ENCODE peak calls at places on chromosomes 12 and 14, in six cellular contexts. One of them, this sample, is unnamed.

GRCh38 chr12:96204381-96204780 is 10.2 kb downstream of the ELK3 start:
- DNase-seq in ovary: no peak
- DNase-seq in transverse colon: no peak
- DNase-seq in sigmoid colon: no peak
- DNase-seq in spleen: no peak
- DNase-seq in stomach: no peak
- DNase-seq in this sample: no peak

GRCh38 chr14:89507926-89508460 is 91.0 kb upstream of the FOXN3 start:
- DNase-seq in spleen: peak
- DNase-seq in stomach: no peak
- DNase-seq in sigmoid colon: no peak
- DNase-seq in transverse colon: no peak
- DNase-seq in ovary: no peak
- DNase-seq in this sample: no peak

GRCh38 chr12:13234045-13234641 is 37.6 kb downstream of the EMP1 start:
- DNase-seq in spleen: no peak
- DNase-seq in transverse colon: peak
- DNase-seq in stomach: peak
- DNase-seq in ovary: no peak
- DNase-seq in sigmoid colon: no peak
- DNase-seq in this sample: peak

GRCh38 chr14:93683241-93683640 is 105.0 kb downstream of the PRIMA1 start:
- DNase-seq in ovary: no peak
- DNase-seq in spleen: no peak
- DNase-seq in stomach: no peak
- DNase-seq in sigmoid colon: no peak
- DNase-seq in transverse colon: no peak
- DNase-seq in this sample: no peak

GRCh38 chr12:131057211-131057721 is 103.6 kb downstream of the ADGRD1 start:
- DNase-seq in sigmoid colon: peak
- DNase-seq in spleen: no peak
- DNase-seq in ovary: no peak
- DNase-seq in stomach: peak
- DNase-seq in transverse colon: no peak
- DNase-seq in this sample: peak

GRCh38 chr12:88720785-88721650 is 140.7 kb upstream of the KITLG start:
- DNase-seq in stomach: no peak
- DNase-seq in transverse colon: no peak
- DNase-seq in spleen: no peak
- DNase-seq in ovary: no peak
- DNase-seq in sigmoid colon: no peak
- DNase-seq in this sample: no peak

GRCh38 chr12:27427824-27428223 is 18.7 kb upstream of the SMCO2 start:
- DNase-seq in spleen: no peak
- DNase-seq in sigmoid colon: no peak
- DNase-seq in transverse colon: no peak
- DNase-seq in ovary: no peak
- DNase-seq in stomach: no peak
- DNase-seq in this sample: no peak

GRCh38 chr12:93061414-93062099 is 132.5 kb upstream of the EEA1 start:
- DNase-seq in sigmoid colon: peak
- DNase-seq in transverse colon: no peak
- DNase-seq in ovary: peak
- DNase-seq in stomach: no peak
- DNase-seq in spleen: no peak
- DNase-seq in this sample: no peak

GRCh38 chr14:89630096-89630829 is 213.2 kb upstream of the FOXN3 start:
- DNase-seq in ovary: no peak
- DNase-seq in spleen: no peak
- DNase-seq in stomach: no peak
- DNase-seq in transverse colon: no peak
- DNase-seq in sigmoid colon: no peak
- DNase-seq in this sample: no peak

GRCh38 chr12:121048442-121048841 is 9.4 kb upstream of the OASL start:
- DNase-seq in transverse colon: no peak
- DNase-seq in spleen: no peak
- DNase-seq in ovary: no peak
- DNase-seq in sigmoid colon: no peak
- DNase-seq in stomach: no peak
- DNase-seq in this sample: no peak

GRCh38 chr12:31033146-31033545 is 40.5 kb upstream of the DDX11 start:
- DNase-seq in transverse colon: no peak
- DNase-seq in stomach: no peak
- DNase-seq in spleen: no peak
- DNase-seq in sigmoid colon: no peak
- DNase-seq in ovary: no peak
- DNase-seq in this sample: no peak

GRCh38 chr14:99164712-99165111 is 107.3 kb downstream of the BCL11B start:
- DNase-seq in stomach: peak
- DNase-seq in transverse colon: no peak
- DNase-seq in sigmoid colon: no peak
- DNase-seq in spleen: no peak
- DNase-seq in ovary: no peak
- DNase-seq in this sample: no peak

GRCh38 chr14:60981626-60982455 is 796 bp downstream of the SLC38A6 start:
- DNase-seq in stomach: no peak
- DNase-seq in ovary: no peak
- DNase-seq in transverse colon: no peak
- DNase-seq in sigmoid colon: no peak
- DNase-seq in spleen: no peak
- DNase-seq in this sample: no peak

GRCh38 chr12:102869571-102869970 is 47.5 kb downstream of the PAH start:
- DNase-seq in sigmoid colon: no peak
- DNase-seq in stomach: no peak
- DNase-seq in transverse colon: no peak
- DNase-seq in ovary: no peak
- DNase-seq in spleen: no peak
- DNase-seq in this sample: peak

GRCh38 chr12:46547421-46548340 is 175.1 kb upstream of the SLC38A2 start:
- DNase-seq in transverse colon: no peak
- DNase-seq in ovary: no peak
- DNase-seq in stomach: no peak
- DNase-seq in sigmoid colon: no peak
- DNase-seq in spleen: no peak
- DNase-seq in this sample: no peak

GRCh38 chr14:50045039-50045711 is 71.2 kb downstream of the VCPKMT start:
- DNase-seq in ovary: peak
- DNase-seq in sigmoid colon: peak
- DNase-seq in transverse colon: peak
- DNase-seq in stomach: peak
- DNase-seq in spleen: peak
- DNase-seq in this sample: peak

GRCh38 chr12:41224066-41224465 is 35.9 kb downstream of the PDZRN4 start:
- DNase-seq in spleen: no peak
- DNase-seq in ovary: no peak
- DNase-seq in transverse colon: no peak
- DNase-seq in stomach: no peak
- DNase-seq in sigmoid colon: no peak
- DNase-seq in this sample: no peak

GRCh38 chr14:58633831-58634230 is 3.9 kb upstream of the DACT1 start:
- DNase-seq in ovary: no peak
- DNase-seq in spleen: no peak
- DNase-seq in stomach: no peak
- DNase-seq in transverse colon: no peak
- DNase-seq in sigmoid colon: no peak
- DNase-seq in this sample: no peak

GRCh38 chr14:51825926-51826325 is 34.5 kb upstream of the GNG2 start:
- DNase-seq in ovary: no peak
- DNase-seq in transverse colon: no peak
- DNase-seq in spleen: no peak
- DNase-seq in stomach: no peak
- DNase-seq in sigmoid colon: no peak
- DNase-seq in this sample: no peak

GRCh38 chr14:73502017-73502619 is 11.4 kb downstream of the RIOX1 start:
- DNase-seq in sigmoid colon: no peak
- DNase-seq in stomach: no peak
- DNase-seq in spleen: no peak
- DNase-seq in transverse colon: no peak
- DNase-seq in ovary: no peak
- DNase-seq in this sample: no peak

GRCh38 chr12:92362785-92363184 is 217.1 kb upstream of the BTG1 start:
- DNase-seq in sigmoid colon: no peak
- DNase-seq in transverse colon: no peak
- DNase-seq in stomach: no peak
- DNase-seq in ovary: no peak
- DNase-seq in spleen: no peak
- DNase-seq in this sample: no peak

DNA sequence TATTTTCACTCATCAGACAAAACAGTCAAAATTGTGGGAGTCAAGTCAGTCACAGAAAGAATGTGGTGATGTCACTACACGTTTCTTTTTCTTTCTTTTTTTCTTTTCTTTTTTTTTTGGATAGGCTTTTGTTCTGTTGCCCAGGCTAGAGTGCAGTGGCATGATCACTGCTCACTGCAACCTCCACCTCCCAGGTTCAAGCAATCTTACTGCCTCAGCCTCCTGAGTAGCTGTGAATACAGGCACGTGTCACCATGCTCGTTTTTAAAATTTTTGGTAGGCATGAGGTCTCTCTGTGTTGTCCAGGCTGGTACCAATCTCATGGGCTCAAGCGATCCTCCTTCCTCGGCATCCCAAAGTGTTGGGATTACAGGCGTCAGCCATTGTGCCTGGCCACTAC is 2.3 kb downstream of the CLECL1 start:
- DNase-seq in stomach: no peak
- DNase-seq in sigmoid colon: no peak
- DNase-seq in ovary: no peak
- DNase-seq in spleen: no peak
- DNase-seq in transverse colon: no peak
- DNase-seq in this sample: no peak
- H3K27ac ChIP-seq in stomach: peak
- H3K27ac ChIP-seq in sigmoid colon: no peak
- H3K27ac ChIP-seq in ovary: no peak
- H3K27ac ChIP-seq in spleen: peak
- H3K27ac ChIP-seq in transverse colon: peak
- H3K27ac ChIP-seq in this sample: no peak

GRCh38 chr14:91116913-91117588 is 3.2 kb downstream of the DGLUCY start:
- DNase-seq in sigmoid colon: no peak
- DNase-seq in stomach: no peak
- DNase-seq in transverse colon: no peak
- DNase-seq in ovary: no peak
- DNase-seq in spleen: no peak
- DNase-seq in this sample: no peak

GRCh38 chr14:91115986-91116385 is 2.1 kb downstream of the DGLUCY start:
- DNase-seq in transverse colon: no peak
- DNase-seq in spleen: no peak
- DNase-seq in stomach: peak
- DNase-seq in sigmoid colon: no peak
- DNase-seq in ovary: no peak
- DNase-seq in this sample: no peak

GRCh38 chr14:91113829-91114078 is at the start of gene DGLUCY:
- DNase-seq in sigmoid colon: peak
- DNase-seq in stomach: peak
- DNase-seq in ovary: peak
- DNase-seq in spleen: peak
- DNase-seq in transverse colon: peak
- DNase-seq in this sample: peak

GRCh38 chr14:91112172-91112571 is 1.7 kb upstream of the DGLUCY start:
- DNase-seq in sigmoid colon: no peak
- DNase-seq in ovary: no peak
- DNase-seq in transverse colon: no peak
- DNase-seq in stomach: no peak
- DNase-seq in spleen: peak
- DNase-seq in this sample: no peak

GRCh38 chr14:91114079-91115065 is 499 bp downstream of the DGLUCY start:
- DNase-seq in stomach: peak
- DNase-seq in spleen: peak
- DNase-seq in transverse colon: peak
- DNase-seq in sigmoid colon: peak
- DNase-seq in ovary: no peak
- DNase-seq in this sample: peak
- TF ChIP-seq POLR2A in stomach: peak
- TF ChIP-seq POLR2A in spleen: no peak
- TF ChIP-seq POLR2A in transverse colon: peak
- TF ChIP-seq POLR2A in sigmoid colon: peak
- TF ChIP-seq POLR2A in ovary: no peak
- TF ChIP-seq POLR2A in this sample: peak

GRCh38 chr14:65916055-65916454 is 503.5 kb downstream of the FUT8 start:
- DNase-seq in ovary: no peak
- DNase-seq in sigmoid colon: no peak
- DNase-seq in spleen: no peak
- DNase-seq in stomach: no peak
- DNase-seq in transverse colon: no peak
- DNase-seq in this sample: no peak
- TF ChIP-seq CTCF in ovary: no peak
- TF ChIP-seq CTCF in sigmoid colon: no peak
- TF ChIP-seq CTCF in spleen: no peak
- TF ChIP-seq CTCF in stomach: no peak
- TF ChIP-seq CTCF in transverse colon: no peak
- TF ChIP-seq CTCF in this sample: no peak

GRCh38 chr14:31897581-31898186 is 179.4 kb upstream of the ARHGAP5 start:
- DNase-seq in ovary: no peak
- DNase-seq in spleen: no peak
- DNase-seq in stomach: no peak
- DNase-seq in sigmoid colon: no peak
- DNase-seq in transverse colon: peak
- DNase-seq in this sample: no peak
- H3K27ac ChIP-seq in ovary: no peak
- H3K27ac ChIP-seq in spleen: no peak
- H3K27ac ChIP-seq in stomach: no peak
- H3K27ac ChIP-seq in sigmoid colon: no peak
- H3K27ac ChIP-seq in transverse colon: no peak
- H3K27ac ChIP-seq in this sample: no peak

DNA sequence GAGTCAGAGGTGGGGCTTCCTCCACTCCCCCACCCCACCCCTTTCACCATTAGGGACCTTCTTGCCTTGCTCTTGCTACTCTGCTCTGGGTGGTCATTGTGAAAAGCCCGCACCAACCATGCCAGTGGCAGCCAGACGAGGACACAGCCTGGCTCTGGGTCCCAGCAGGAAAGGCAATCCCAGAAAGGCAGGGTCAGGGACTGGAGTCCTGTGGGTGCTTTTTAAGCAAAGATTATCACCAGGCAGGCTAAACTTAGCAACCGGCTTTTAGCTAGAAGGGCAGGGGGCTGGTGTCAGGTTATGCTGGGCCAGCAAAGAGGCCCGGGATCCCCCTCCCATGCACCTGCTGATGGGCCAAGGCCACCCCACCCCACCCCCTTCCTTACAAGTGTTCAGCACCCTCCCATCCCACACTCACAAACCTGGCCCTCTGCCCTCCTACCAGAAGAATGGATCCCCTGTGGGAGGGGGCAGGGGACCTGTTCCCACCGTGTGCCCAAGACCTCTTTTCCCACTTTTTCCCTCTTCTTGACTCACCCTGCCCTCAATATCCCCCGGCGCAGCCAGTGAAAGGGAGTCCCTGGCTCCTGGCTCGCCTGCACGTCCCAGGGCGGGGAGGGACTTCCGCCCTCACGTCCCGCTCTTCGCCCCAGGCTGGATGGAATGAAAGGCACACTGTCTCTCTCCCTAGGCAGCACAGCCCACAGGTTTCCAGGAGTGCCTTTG is 1.2 kb upstream of the GAPDH start:
- DNase-seq in sigmoid colon: peak
- DNase-seq in stomach: peak
- DNase-seq in spleen: peak
- DNase-seq in transverse colon: peak
- DNase-seq in ovary: peak
- DNase-seq in this sample: peak
- TF ChIP-seq POLR2A in sigmoid colon: no peak
- TF ChIP-seq POLR2A in stomach: no peak
- TF ChIP-seq POLR2A in spleen: no peak
- TF ChIP-seq POLR2A in transverse colon: peak
- TF ChIP-seq POLR2A in ovary: no peak
- TF ChIP-seq POLR2A in this sample: no peak

GRCh38 chr12:56591111-56591510 is 39.0 kb downstream of the BAZ2A start:
- DNase-seq in transverse colon: no peak
- DNase-seq in spleen: no peak
- DNase-seq in ovary: no peak
- DNase-seq in stomach: no peak
- DNase-seq in sigmoid colon: no peak
- DNase-seq in this sample: no peak
- TF ChIP-seq CTCF in transverse colon: no peak
- TF ChIP-seq CTCF in spleen: no peak
- TF ChIP-seq CTCF in ovary: no peak
- TF ChIP-seq CTCF in stomach: no peak
- TF ChIP-seq CTCF in sigmoid colon: no peak
- TF ChIP-seq CTCF in this sample: no peak

This sample was measured in adrenal gland.